ENCODE peak calls at places on chromosomes 1 and 21, in five cellular contexts. One of them, this sample, is unnamed.

GRCh38 chr21:44711327-44712202 is at the start of gene TSPEAR:
- DNase-seq in kidney tubule cell: no peak
- DNase-seq in RPMI8226: peak; percentile 51
- DNase-seq in activated effector memory CD4-positive, alpha-beta T cell treated with anti-CD3 and anti-CD28 coated beads, Interleukin-2, amount 50 U/mL, for 16 hours: peak; percentile 57
- DNase-seq in stomach: no peak
- DNase-seq in this sample: peak; percentile 55

GRCh38 chr1:15277370-15277769 is 30.3 kb downstream of the FHAD1 start:
- DNase-seq in kidney tubule cell: no peak
- DNase-seq in RPMI8226: no peak
- DNase-seq in activated effector memory CD4-positive, alpha-beta T cell treated with anti-CD3 and anti-CD28 coated beads, Interleukin-2, amount 50 U/mL, for 16 hours: no peak
- DNase-seq in stomach: no peak
- DNase-seq in this sample: no peak

GRCh38 chr1:151680391-151680790 is 36.2 kb downstream of the CELF3 start:
- DNase-seq in kidney tubule cell: peak; percentile 55
- DNase-seq in RPMI8226: no peak
- DNase-seq in activated effector memory CD4-positive, alpha-beta T cell treated with anti-CD3 and anti-CD28 coated beads, Interleukin-2, amount 50 U/mL, for 16 hours: no peak
- DNase-seq in stomach: no peak
- DNase-seq in this sample: no peak

GRCh38 chr1:98783821-98784220 is 122.3 kb downstream of the SNX7 start:
- DNase-seq in kidney tubule cell: no peak
- DNase-seq in RPMI8226: no peak
- DNase-seq in activated effector memory CD4-positive, alpha-beta T cell treated with anti-CD3 and anti-CD28 coated beads, Interleukin-2, amount 50 U/mL, for 16 hours: no peak
- DNase-seq in stomach: no peak
- DNase-seq in this sample: no peak

GRCh38 chr1:228339059-228339704 is 67.5 kb downstream of the TRIM11 start:
- DNase-seq in kidney tubule cell: no peak
- DNase-seq in RPMI8226: no peak
- DNase-seq in activated effector memory CD4-positive, alpha-beta T cell treated with anti-CD3 and anti-CD28 coated beads, Interleukin-2, amount 50 U/mL, for 16 hours: peak; percentile 55
- DNase-seq in stomach: no peak
- DNase-seq in this sample: no peak

GRCh38 chr1:27624467-27625233 is 10.3 kb downstream of the FGR start:
- DNase-seq in kidney tubule cell: no peak
- DNase-seq in RPMI8226: no peak
- DNase-seq in activated effector memory CD4-positive, alpha-beta T cell treated with anti-CD3 and anti-CD28 coated beads, Interleukin-2, amount 50 U/mL, for 16 hours: no peak
- DNase-seq in stomach: no peak
- DNase-seq in this sample: no peak

GRCh38 chr1:67496329-67496728 is 66.1 kb upstream of the SERBP1 start:
- DNase-seq in kidney tubule cell: no peak
- DNase-seq in RPMI8226: no peak
- DNase-seq in activated effector memory CD4-positive, alpha-beta T cell treated with anti-CD3 and anti-CD28 coated beads, Interleukin-2, amount 50 U/mL, for 16 hours: no peak
- DNase-seq in stomach: no peak
- DNase-seq in this sample: peak; percentile 56

GRCh38 chr21:36104306-36105300 is 30.3 kb upstream of the CBR3 start:
- DNase-seq in kidney tubule cell: peak; percentile 95
- DNase-seq in RPMI8226: peak; percentile 35
- DNase-seq in activated effector memory CD4-positive, alpha-beta T cell treated with anti-CD3 and anti-CD28 coated beads, Interleukin-2, amount 50 U/mL, for 16 hours: peak; percentile 78
- DNase-seq in stomach: peak; percentile 35
- DNase-seq in this sample: no peak

GRCh38 chr21:35703704-35704103 is 356.6 kb downstream of the SETD4 start:
- DNase-seq in kidney tubule cell: no peak
- DNase-seq in RPMI8226: no peak
- DNase-seq in activated effector memory CD4-positive, alpha-beta T cell treated with anti-CD3 and anti-CD28 coated beads, Interleukin-2, amount 50 U/mL, for 16 hours: no peak
- DNase-seq in stomach: no peak
- DNase-seq in this sample: no peak

GRCh38 chr1:13725714-13726175 is 25.8 kb downstream of the PRDM2 start:
- DNase-seq in kidney tubule cell: peak; percentile 54
- DNase-seq in RPMI8226: peak; percentile 65
- DNase-seq in activated effector memory CD4-positive, alpha-beta T cell treated with anti-CD3 and anti-CD28 coated beads, Interleukin-2, amount 50 U/mL, for 16 hours: peak; percentile 80
- DNase-seq in stomach: peak; percentile 40
- DNase-seq in this sample: no peak

GRCh38 chr1:214123061-214123784 is 135.4 kb downstream of the PROX1 start:
- DNase-seq in kidney tubule cell: peak; percentile 79
- DNase-seq in RPMI8226: peak; percentile 80
- DNase-seq in activated effector memory CD4-positive, alpha-beta T cell treated with anti-CD3 and anti-CD28 coated beads, Interleukin-2, amount 50 U/mL, for 16 hours: no peak
- DNase-seq in stomach: peak; percentile 65
- DNase-seq in this sample: peak; percentile 66

GRCh38 chr1:37989381-37989930 is 366 bp downstream of the SF3A3 start:
- DNase-seq in kidney tubule cell: peak; percentile 50
- DNase-seq in RPMI8226: peak; percentile 51
- DNase-seq in activated effector memory CD4-positive, alpha-beta T cell treated with anti-CD3 and anti-CD28 coated beads, Interleukin-2, amount 50 U/mL, for 16 hours: peak; percentile 82
- DNase-seq in stomach: no peak
- DNase-seq in this sample: no peak

GRCh38 chr1:156584813-156585212 is 5.3 kb downstream of the TTC24 start:
- DNase-seq in kidney tubule cell: no peak
- DNase-seq in RPMI8226: peak; percentile 60
- DNase-seq in activated effector memory CD4-positive, alpha-beta T cell treated with anti-CD3 and anti-CD28 coated beads, Interleukin-2, amount 50 U/mL, for 16 hours: no peak
- DNase-seq in stomach: no peak
- DNase-seq in this sample: peak; percentile 20

GRCh38 chr1:63601463-63601862 is 8.3 kb downstream of the PGM1 start:
- DNase-seq in kidney tubule cell: no peak
- DNase-seq in RPMI8226: no peak
- DNase-seq in activated effector memory CD4-positive, alpha-beta T cell treated with anti-CD3 and anti-CD28 coated beads, Interleukin-2, amount 50 U/mL, for 16 hours: no peak
- DNase-seq in stomach: no peak
- DNase-seq in this sample: no peak

GRCh38 chr1:204621391-204621790 is 64.1 kb downstream of the LRRN2 start:
- DNase-seq in kidney tubule cell: peak; percentile 55
- DNase-seq in RPMI8226: no peak
- DNase-seq in activated effector memory CD4-positive, alpha-beta T cell treated with anti-CD3 and anti-CD28 coated beads, Interleukin-2, amount 50 U/mL, for 16 hours: no peak
- DNase-seq in stomach: no peak
- DNase-seq in this sample: no peak

GRCh38 chr1:224502459-224503160 is 68.0 kb upstream of the WDR26 start:
- DNase-seq in kidney tubule cell: peak; percentile 58
- DNase-seq in RPMI8226: peak; percentile 27
- DNase-seq in activated effector memory CD4-positive, alpha-beta T cell treated with anti-CD3 and anti-CD28 coated beads, Interleukin-2, amount 50 U/mL, for 16 hours: no peak
- DNase-seq in stomach: peak; percentile 56
- DNase-seq in this sample: peak; percentile 61

GRCh38 chr1:154760469-154760933 is 109.6 kb downstream of the KCNN3 start:
- DNase-seq in kidney tubule cell: peak; percentile 59
- DNase-seq in RPMI8226: peak; percentile 37
- DNase-seq in activated effector memory CD4-positive, alpha-beta T cell treated with anti-CD3 and anti-CD28 coated beads, Interleukin-2, amount 50 U/mL, for 16 hours: peak; percentile 95
- DNase-seq in stomach: peak; percentile 85
- DNase-seq in this sample: no peak

GRCh38 chr1:33768821-33769220 is 95.1 kb upstream of the HMGB4 start:
- DNase-seq in kidney tubule cell: no peak
- DNase-seq in RPMI8226: no peak
- DNase-seq in activated effector memory CD4-positive, alpha-beta T cell treated with anti-CD3 and anti-CD28 coated beads, Interleukin-2, amount 50 U/mL, for 16 hours: no peak
- DNase-seq in stomach: no peak
- DNase-seq in this sample: no peak

GRCh38 chr1:84253891-84254290 is 47.6 kb upstream of the SAMD13 start:
- DNase-seq in kidney tubule cell: peak; percentile 97
- DNase-seq in RPMI8226: no peak
- DNase-seq in activated effector memory CD4-positive, alpha-beta T cell treated with anti-CD3 and anti-CD28 coated beads, Interleukin-2, amount 50 U/mL, for 16 hours: no peak
- DNase-seq in stomach: peak; percentile 41
- DNase-seq in this sample: no peak

GRCh38 chr1:147444381-147444780 is 96.9 kb upstream of the BCL9 start:
- DNase-seq in kidney tubule cell: no peak
- DNase-seq in RPMI8226: no peak
- DNase-seq in activated effector memory CD4-positive, alpha-beta T cell treated with anti-CD3 and anti-CD28 coated beads, Interleukin-2, amount 50 U/mL, for 16 hours: no peak
- DNase-seq in stomach: no peak
- DNase-seq in this sample: no peak

GRCh38 chr1:48182441-48182840 is 40.1 kb upstream of the SLC5A9 start:
- DNase-seq in kidney tubule cell: peak; percentile 86
- DNase-seq in RPMI8226: no peak
- DNase-seq in activated effector memory CD4-positive, alpha-beta T cell treated with anti-CD3 and anti-CD28 coated beads, Interleukin-2, amount 50 U/mL, for 16 hours: no peak
- DNase-seq in stomach: no peak
- DNase-seq in this sample: peak; percentile 95

GRCh38 chr1:48889088-48889487 is 112.4 kb upstream of the BEND5 start:
- DNase-seq in kidney tubule cell: no peak
- DNase-seq in RPMI8226: no peak
- DNase-seq in activated effector memory CD4-positive, alpha-beta T cell treated with anti-CD3 and anti-CD28 coated beads, Interleukin-2, amount 50 U/mL, for 16 hours: no peak
- DNase-seq in stomach: no peak
- DNase-seq in this sample: no peak

GRCh38 chr1:161390559-161390858 is 22.8 kb upstream of the CFAP126 start:
- DNase-seq in kidney tubule cell: no peak
- DNase-seq in RPMI8226: no peak
- DNase-seq in activated effector memory CD4-positive, alpha-beta T cell treated with anti-CD3 and anti-CD28 coated beads, Interleukin-2, amount 50 U/mL, for 16 hours: no peak
- DNase-seq in stomach: no peak
- DNase-seq in this sample: no peak

GRCh38 chr1:24027838-24028468 is 47.8 kb upstream of the SRSF10 start:
- DNase-seq in kidney tubule cell: peak; percentile 55
- DNase-seq in RPMI8226: peak; percentile 38
- DNase-seq in activated effector memory CD4-positive, alpha-beta T cell treated with anti-CD3 and anti-CD28 coated beads, Interleukin-2, amount 50 U/mL, for 16 hours: no peak
- DNase-seq in stomach: no peak
- DNase-seq in this sample: no peak

GRCh38 chr1:60283690-60284089 is 210.1 kb upstream of the C1orf87 start:
- DNase-seq in kidney tubule cell: peak; percentile 31
- DNase-seq in RPMI8226: no peak
- DNase-seq in activated effector memory CD4-positive, alpha-beta T cell treated with anti-CD3 and anti-CD28 coated beads, Interleukin-2, amount 50 U/mL, for 16 hours: no peak
- DNase-seq in stomach: peak; percentile 28
- DNase-seq in this sample: no peak

GRCh38 chr1:212974735-212975606 is 24.6 kb downstream of the VASH2 start:
- DNase-seq in kidney tubule cell: no peak
- DNase-seq in RPMI8226: no peak
- DNase-seq in activated effector memory CD4-positive, alpha-beta T cell treated with anti-CD3 and anti-CD28 coated beads, Interleukin-2, amount 50 U/mL, for 16 hours: peak; percentile 47
- DNase-seq in stomach: peak; percentile 9
- DNase-seq in this sample: no peak

GRCh38 chr1:183590225-183591191 is at the start of gene NCF2:
- DNase-seq in kidney tubule cell: peak; percentile 58
- DNase-seq in RPMI8226: peak; percentile 93
- DNase-seq in activated effector memory CD4-positive, alpha-beta T cell treated with anti-CD3 and anti-CD28 coated beads, Interleukin-2, amount 50 U/mL, for 16 hours: peak; percentile 68
- DNase-seq in stomach: peak; percentile 31
- DNase-seq in this sample: no peak

GRCh38 chr1:165845569-165845968 is 18.2 kb downstream of the UCK2 start:
- DNase-seq in kidney tubule cell: no peak
- DNase-seq in RPMI8226: no peak
- DNase-seq in activated effector memory CD4-positive, alpha-beta T cell treated with anti-CD3 and anti-CD28 coated beads, Interleukin-2, amount 50 U/mL, for 16 hours: no peak
- DNase-seq in stomach: no peak
- DNase-seq in this sample: no peak

GRCh38 chr21:32484706-32485380 is 72.3 kb downstream of the EVA1C start:
- DNase-seq in kidney tubule cell: no peak
- DNase-seq in RPMI8226: no peak
- DNase-seq in activated effector memory CD4-positive, alpha-beta T cell treated with anti-CD3 and anti-CD28 coated beads, Interleukin-2, amount 50 U/mL, for 16 hours: no peak
- DNase-seq in stomach: peak; percentile 71
- DNase-seq in this sample: no peak

GRCh38 chr1:38444770-38445442 is 398.3 kb upstream of the POU3F1 start:
- DNase-seq in kidney tubule cell: no peak
- DNase-seq in RPMI8226: no peak
- DNase-seq in activated effector memory CD4-positive, alpha-beta T cell treated with anti-CD3 and anti-CD28 coated beads, Interleukin-2, amount 50 U/mL, for 16 hours: no peak
- DNase-seq in stomach: no peak
- DNase-seq in this sample: no peak

GRCh38 chr21:42308161-42308913 is 6.9 kb downstream of the TFF3 start:
- DNase-seq in kidney tubule cell: no peak
- DNase-seq in RPMI8226: no peak
- DNase-seq in activated effector memory CD4-positive, alpha-beta T cell treated with anti-CD3 and anti-CD28 coated beads, Interleukin-2, amount 50 U/mL, for 16 hours: peak; percentile 41
- DNase-seq in stomach: peak; percentile 11
- DNase-seq in this sample: no peak

GRCh38 chr1:41353744-41354143 is 7.5 kb upstream of the FOXO6 start:
- DNase-seq in kidney tubule cell: no peak
- DNase-seq in RPMI8226: peak; percentile 76
- DNase-seq in activated effector memory CD4-positive, alpha-beta T cell treated with anti-CD3 and anti-CD28 coated beads, Interleukin-2, amount 50 U/mL, for 16 hours: peak; percentile 19
- DNase-seq in stomach: no peak
- DNase-seq in this sample: no peak

GRCh38 chr1:108046021-108046420 is 81.0 kb upstream of the VAV3 start:
- DNase-seq in kidney tubule cell: peak; percentile 57
- DNase-seq in RPMI8226: no peak
- DNase-seq in activated effector memory CD4-positive, alpha-beta T cell treated with anti-CD3 and anti-CD28 coated beads, Interleukin-2, amount 50 U/mL, for 16 hours: no peak
- DNase-seq in stomach: no peak
- DNase-seq in this sample: no peak

GRCh38 chr1:4694492-4694891 is 40.1 kb downstream of the AJAP1 start:
- DNase-seq in kidney tubule cell: no peak
- DNase-seq in RPMI8226: no peak
- DNase-seq in activated effector memory CD4-positive, alpha-beta T cell treated with anti-CD3 and anti-CD28 coated beads, Interleukin-2, amount 50 U/mL, for 16 hours: no peak
- DNase-seq in stomach: no peak
- DNase-seq in this sample: no peak

GRCh38 chr21:41805038-41805437 is 38.2 kb upstream of the RIPK4 start:
- DNase-seq in kidney tubule cell: no peak
- DNase-seq in RPMI8226: no peak
- DNase-seq in activated effector memory CD4-positive, alpha-beta T cell treated with anti-CD3 and anti-CD28 coated beads, Interleukin-2, amount 50 U/mL, for 16 hours: no peak
- DNase-seq in stomach: no peak
- DNase-seq in this sample: no peak

GRCh38 chr1:10415211-10415930 is 14.9 kb upstream of the CENPS start:
- DNase-seq in kidney tubule cell: peak; percentile 69
- DNase-seq in RPMI8226: no peak
- DNase-seq in activated effector memory CD4-positive, alpha-beta T cell treated with anti-CD3 and anti-CD28 coated beads, Interleukin-2, amount 50 U/mL, for 16 hours: no peak
- DNase-seq in stomach: peak; percentile 34
- DNase-seq in this sample: no peak

GRCh38 chr1:216194721-216195120 is 228.5 kb downstream of the USH2A start:
- DNase-seq in kidney tubule cell: no peak
- DNase-seq in RPMI8226: no peak
- DNase-seq in activated effector memory CD4-positive, alpha-beta T cell treated with anti-CD3 and anti-CD28 coated beads, Interleukin-2, amount 50 U/mL, for 16 hours: no peak
- DNase-seq in stomach: no peak
- DNase-seq in this sample: no peak

This sample was measured in NCI-H1105.